ENCODE peak calls at places on chromosome 6, in six cellular contexts. One of them, this sample, is unnamed.

GRCh38 chr6:135334169-135334568 is 153.1 kb downstream of the MYB start:
- DNase-seq in A549: peak; percentile 22
- DNase-seq in IMR-90: peak; percentile 58
- DNase-seq in GM12878: no peak
- DNase-seq in HepG2: no peak
- DNase-seq in K562: no peak
- DNase-seq in this sample: no peak

GRCh38 chr6:2563635-2564034 is 187.1 kb downstream of the MYLK4 start:
- DNase-seq in A549: no peak
- DNase-seq in IMR-90: peak; percentile 20
- DNase-seq in GM12878: peak; percentile 30
- DNase-seq in HepG2: peak; percentile 34
- DNase-seq in K562: no peak
- DNase-seq in this sample: no peak

GRCh38 chr6:150028799-150029198 is 3.5 kb upstream of the RAET1L start:
- DNase-seq in A549: no peak
- DNase-seq in IMR-90: no peak
- DNase-seq in GM12878: no peak
- DNase-seq in HepG2: no peak
- DNase-seq in K562: no peak
- DNase-seq in this sample: no peak

GRCh38 chr6:142838821-142839685 is 105.9 kb downstream of the HIVEP2 start:
- DNase-seq in A549: peak; percentile 45
- DNase-seq in IMR-90: peak; percentile 72
- DNase-seq in GM12878: no peak
- DNase-seq in HepG2: peak; percentile 73
- DNase-seq in K562: no peak
- DNase-seq in this sample: no peak

GRCh38 chr6:54083301-54083700 is 27.9 kb upstream of the MLIP start:
- DNase-seq in A549: no peak
- DNase-seq in IMR-90: no peak
- DNase-seq in GM12878: no peak
- DNase-seq in HepG2: no peak
- DNase-seq in K562: no peak
- DNase-seq in this sample: no peak

GRCh38 chr6:107493158-107494057 is 3.5 kb downstream of the SOBP start:
- DNase-seq in A549: no peak
- DNase-seq in IMR-90: peak; percentile 67
- DNase-seq in GM12878: no peak
- DNase-seq in HepG2: peak; percentile 98
- DNase-seq in K562: no peak
- DNase-seq in this sample: peak; percentile 55

GRCh38 chr6:105430685-105431084 is 27.8 kb upstream of the PREP start:
- DNase-seq in A549: no peak
- DNase-seq in IMR-90: no peak
- DNase-seq in GM12878: no peak
- DNase-seq in HepG2: no peak
- DNase-seq in K562: no peak
- DNase-seq in this sample: no peak

GRCh38 chr6:22113046-22113766 is 183.6 kb downstream of the PRL start:
- DNase-seq in A549: peak; percentile 97
- DNase-seq in IMR-90: peak; percentile 100
- DNase-seq in GM12878: no peak
- DNase-seq in HepG2: no peak
- DNase-seq in K562: no peak
- DNase-seq in this sample: no peak

GRCh38 chr6:29414588-29414987 is at the start of gene OR12D1:
- DNase-seq in A549: no peak
- DNase-seq in IMR-90: no peak
- DNase-seq in GM12878: no peak
- DNase-seq in HepG2: peak; percentile 10
- DNase-seq in K562: no peak
- DNase-seq in this sample: no peak

GRCh38 chr6:12343440-12344162 is 53.4 kb downstream of the EDN1 start:
- DNase-seq in A549: peak; percentile 96
- DNase-seq in IMR-90: peak; percentile 44
- DNase-seq in GM12878: no peak
- DNase-seq in HepG2: peak; percentile 90
- DNase-seq in K562: no peak
- DNase-seq in this sample: no peak

GRCh38 chr6:73579851-73580246 is 59.0 kb upstream of the EEF1A1 start:
- DNase-seq in A549: peak; percentile 84
- DNase-seq in IMR-90: peak; percentile 91
- DNase-seq in GM12878: peak; percentile 15
- DNase-seq in HepG2: peak; percentile 81
- DNase-seq in K562: peak; percentile 54
- DNase-seq in this sample: peak; percentile 14

GRCh38 chr6:151160869-151161268 is 78.9 kb upstream of the AKAP12 start:
- DNase-seq in A549: peak; percentile 17
- DNase-seq in IMR-90: no peak
- DNase-seq in GM12878: no peak
- DNase-seq in HepG2: peak; percentile 57
- DNase-seq in K562: no peak
- DNase-seq in this sample: no peak

GRCh38 chr6:90493332-90493731 is 93.5 kb downstream of the MAP3K7 start:
- DNase-seq in A549: no peak
- DNase-seq in IMR-90: peak; percentile 54
- DNase-seq in GM12878: no peak
- DNase-seq in HepG2: no peak
- DNase-seq in K562: no peak
- DNase-seq in this sample: no peak

GRCh38 chr6:105091140-105091829 is 88.5 kb downstream of the POPDC3 start:
- DNase-seq in A549: no peak
- DNase-seq in IMR-90: no peak
- DNase-seq in GM12878: no peak
- DNase-seq in HepG2: no peak
- DNase-seq in K562: no peak
- DNase-seq in this sample: no peak

GRCh38 chr6:35253249-35253648 is 6.3 kb upstream of the ZNF76 start:
- DNase-seq in A549: no peak
- DNase-seq in IMR-90: no peak
- DNase-seq in GM12878: no peak
- DNase-seq in HepG2: no peak
- DNase-seq in K562: no peak
- DNase-seq in this sample: no peak

GRCh38 chr6:122118945-122119506 is 280.4 kb upstream of the HSF2 start:
- DNase-seq in A549: no peak
- DNase-seq in IMR-90: no peak
- DNase-seq in GM12878: no peak
- DNase-seq in HepG2: no peak
- DNase-seq in K562: no peak
- DNase-seq in this sample: no peak
- TF ChIP-seq BHLHE40 in A549: no peak
- TF ChIP-seq BHLHE40 in IMR-90: no peak
- TF ChIP-seq BHLHE40 in GM12878: no peak
- TF ChIP-seq BHLHE40 in HepG2: no peak
- TF ChIP-seq BHLHE40 in K562: no peak
- TF ChIP-seq BHLHE40 in this sample: no peak

DNA sequence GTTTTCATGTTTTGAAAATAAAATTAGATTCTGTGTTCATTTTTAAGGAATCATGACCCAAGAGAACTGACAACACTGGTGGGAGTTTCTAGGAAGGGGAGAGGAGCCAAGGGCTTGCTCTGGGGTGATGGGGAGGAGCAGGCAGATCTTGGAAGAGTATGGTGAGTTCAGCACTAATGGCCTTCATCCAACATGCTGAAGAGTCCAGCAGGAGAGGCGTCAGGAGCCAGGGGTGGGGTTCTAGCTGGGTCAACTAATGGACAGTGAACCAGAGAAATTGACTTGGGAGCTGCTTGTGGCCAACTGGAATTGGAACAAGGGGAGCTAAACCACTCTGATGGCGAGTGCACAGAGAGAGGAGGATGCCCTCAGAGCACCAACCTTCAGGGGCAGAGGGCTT is 107.1 kb downstream of the MRPL14 start:
- DNase-seq in A549: no peak
- DNase-seq in IMR-90: peak; percentile 34
- DNase-seq in GM12878: no peak
- DNase-seq in HepG2: no peak
- DNase-seq in K562: no peak
- DNase-seq in this sample: no peak
- TF ChIP-seq BHLHE40 in A549: no peak
- TF ChIP-seq BHLHE40 in IMR-90: no peak
- TF ChIP-seq BHLHE40 in GM12878: no peak
- TF ChIP-seq BHLHE40 in HepG2: no peak
- TF ChIP-seq BHLHE40 in K562: no peak
- TF ChIP-seq BHLHE40 in this sample: no peak

DNA sequence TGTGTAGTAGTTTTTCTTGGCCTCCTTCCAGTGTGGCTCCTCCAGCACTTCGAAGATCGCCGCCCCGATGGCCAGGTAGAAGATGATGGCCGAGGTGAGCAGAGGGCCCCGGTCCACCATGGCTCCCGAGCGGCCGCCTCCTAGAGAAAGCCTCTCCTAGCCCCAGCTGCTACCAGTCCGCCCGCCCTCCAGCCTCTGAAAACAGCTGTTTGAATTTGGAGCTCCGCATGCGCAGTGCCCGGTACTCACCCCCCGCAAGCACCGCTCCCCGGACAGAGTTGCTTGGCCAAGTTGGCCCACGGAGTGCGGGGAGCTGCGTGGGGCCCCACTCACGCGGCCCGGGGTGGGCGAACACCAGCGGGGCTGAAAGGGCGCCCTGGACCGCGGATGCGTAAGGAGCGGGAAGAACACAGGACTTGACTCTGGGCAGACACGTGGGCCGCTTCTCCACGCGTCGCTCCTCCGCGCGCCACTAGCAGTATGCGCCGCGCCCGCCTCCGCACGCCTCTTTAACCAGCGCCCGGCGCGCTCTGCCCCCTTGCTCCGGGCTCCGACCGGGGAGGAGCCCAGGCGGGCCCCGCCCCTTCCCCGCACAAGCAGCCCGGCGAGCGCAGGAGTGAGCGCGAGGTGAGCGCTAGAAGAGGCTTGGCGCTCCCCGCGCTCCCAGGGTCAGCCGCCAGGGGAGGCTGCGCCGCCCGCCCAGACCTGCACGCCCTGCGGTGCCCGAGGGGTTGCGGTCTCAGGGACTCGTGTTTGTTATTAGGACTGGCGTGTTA is at the start of gene KCNK5:
- DNase-seq in A549: peak; percentile 70
- DNase-seq in IMR-90: peak; percentile 2
- DNase-seq in GM12878: no peak
- DNase-seq in HepG2: peak; percentile 13
- DNase-seq in K562: peak; percentile 98
- DNase-seq in this sample: peak; percentile 93
- TF ChIP-seq BHLHE40 in A549: no peak
- TF ChIP-seq BHLHE40 in IMR-90: no peak
- TF ChIP-seq BHLHE40 in GM12878: peak; percentile 7
- TF ChIP-seq BHLHE40 in HepG2: no peak
- TF ChIP-seq BHLHE40 in K562: peak; percentile 84
- TF ChIP-seq BHLHE40 in this sample: no peak

GRCh38 chr6:94005835-94006234 is 586.5 kb upstream of the EPHA7 start:
- DNase-seq in A549: no peak
- DNase-seq in IMR-90: no peak
- DNase-seq in GM12878: no peak
- DNase-seq in HepG2: no peak
- DNase-seq in K562: no peak
- DNase-seq in this sample: no peak
- TF ChIP-seq BHLHE40 in A549: no peak
- TF ChIP-seq BHLHE40 in IMR-90: no peak
- TF ChIP-seq BHLHE40 in GM12878: no peak
- TF ChIP-seq BHLHE40 in HepG2: no peak
- TF ChIP-seq BHLHE40 in K562: no peak
- TF ChIP-seq BHLHE40 in this sample: no peak

GRCh38 chr6:102488729-102489128 is 1095.2 kb downstream of the GRIK2 start:
- DNase-seq in A549: no peak
- DNase-seq in IMR-90: no peak
- DNase-seq in GM12878: no peak
- DNase-seq in HepG2: no peak
- DNase-seq in K562: no peak
- DNase-seq in this sample: no peak
- TF ChIP-seq BHLHE40 in A549: no peak
- TF ChIP-seq BHLHE40 in IMR-90: no peak
- TF ChIP-seq BHLHE40 in GM12878: no peak
- TF ChIP-seq BHLHE40 in HepG2: no peak
- TF ChIP-seq BHLHE40 in K562: no peak
- TF ChIP-seq BHLHE40 in this sample: no peak

GRCh38 chr6:161058746-161059145 is 67.2 kb downstream of the MAP3K4 start:
- DNase-seq in A549: no peak
- DNase-seq in IMR-90: peak; percentile 20
- DNase-seq in GM12878: no peak
- DNase-seq in HepG2: no peak
- DNase-seq in K562: no peak
- DNase-seq in this sample: no peak
- TF ChIP-seq BHLHE40 in A549: no peak
- TF ChIP-seq BHLHE40 in IMR-90: no peak
- TF ChIP-seq BHLHE40 in GM12878: no peak
- TF ChIP-seq BHLHE40 in HepG2: no peak
- TF ChIP-seq BHLHE40 in K562: no peak
- TF ChIP-seq BHLHE40 in this sample: no peak

GRCh38 chr6:27726620-27727023 is 185.6 kb downstream of the OR2B2 start:
- DNase-seq in A549: peak; percentile 71
- DNase-seq in IMR-90: peak; percentile 0
- DNase-seq in GM12878: no peak
- DNase-seq in HepG2: peak; percentile 38
- DNase-seq in K562: peak; percentile 69
- DNase-seq in this sample: peak; percentile 14

DNA sequence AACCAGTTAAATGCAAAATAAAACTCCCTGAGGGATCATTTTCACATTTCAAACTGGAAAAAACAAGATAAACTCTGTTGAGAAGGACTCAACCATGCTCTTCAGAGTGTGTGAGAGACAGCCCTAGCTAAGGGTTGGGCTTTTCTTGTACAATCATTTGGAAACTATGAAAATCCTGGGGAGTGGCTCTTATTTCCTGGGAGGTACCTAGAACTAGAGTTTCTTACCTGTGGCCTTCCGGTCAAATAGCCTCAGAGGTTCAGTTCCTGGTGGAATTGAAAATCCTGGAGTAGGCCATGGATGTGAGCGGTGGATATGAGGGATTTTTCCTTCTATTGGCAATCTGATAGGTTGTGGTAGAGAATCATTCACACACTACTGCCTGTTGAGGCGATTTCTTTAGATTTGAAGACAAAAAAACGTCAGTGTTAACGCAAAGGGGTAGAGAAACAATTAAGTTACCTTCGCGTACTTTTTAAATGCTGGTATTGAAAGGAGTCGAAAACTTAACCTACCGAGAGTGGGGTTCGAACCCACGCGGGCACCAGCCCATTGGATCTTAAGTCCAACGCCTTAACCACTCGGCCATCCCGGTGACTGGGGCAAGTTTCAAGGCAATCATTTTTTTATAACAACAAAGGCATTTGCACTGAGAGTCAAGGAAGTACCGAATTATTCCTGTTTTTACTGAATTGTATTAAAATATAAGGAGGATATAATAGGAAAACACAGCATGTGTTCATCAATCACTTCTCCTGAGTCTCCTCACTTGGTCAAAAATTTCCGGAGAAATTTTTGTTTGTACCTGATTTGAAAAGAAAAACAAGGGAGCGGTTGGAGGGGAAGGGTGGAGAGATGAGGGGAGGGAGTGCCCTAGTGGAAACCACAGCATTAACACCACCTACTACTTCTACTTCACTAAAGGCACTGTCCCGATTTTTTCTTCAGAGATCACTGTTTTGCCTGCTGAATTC is 191.3 kb downstream of the OR2B2 start:
- DNase-seq in A549: peak; percentile 89
- DNase-seq in IMR-90: peak; percentile 24
- DNase-seq in GM12878: no peak
- DNase-seq in HepG2: peak; percentile 21
- DNase-seq in K562: peak; percentile 88
- DNase-seq in this sample: peak; percentile 40
- TF ChIP-seq BHLHE40 in A549: no peak
- TF ChIP-seq BHLHE40 in IMR-90: no peak
- TF ChIP-seq BHLHE40 in GM12878: no peak
- TF ChIP-seq BHLHE40 in HepG2: no peak
- TF ChIP-seq BHLHE40 in K562: no peak
- TF ChIP-seq BHLHE40 in this sample: no peak

This sample was measured in HEK293T.